ENCODE peak calls at places on chromosomes 16 and 17, in four cellular contexts. One of them, this sample, is unnamed.
A peak's percentile ranks its signal among the peaks of the same experiment; 100 is the strongest.

GRCh38 chr17:29968271-29968670 is 26.8 kb downstream of the EFCAB5 start:
- DNase-seq in gastrocnemius medialis: no peak
- DNase-seq in body of pancreas: no peak
- DNase-seq in transverse colon: no peak
- DNase-seq in this sample: no peak

GRCh38 chr16:1539720-1540555 is 6.5 kb downstream of the TMEM204 start:
- DNase-seq in gastrocnemius medialis: no peak
- DNase-seq in body of pancreas: no peak
- DNase-seq in transverse colon: no peak
- DNase-seq in this sample: no peak

GRCh38 chr16:86984286-86984685 is 332.9 kb downstream of the C16orf95 start:
- DNase-seq in transverse colon: no peak
- DNase-seq in body of pancreas: no peak
- DNase-seq in gastrocnemius medialis: no peak
- DNase-seq in this sample: no peak

GRCh38 chr16:2520784-2521577 is 810 bp downstream of the AMDHD2 start:
- DNase-seq in body of pancreas: no peak
- DNase-seq in transverse colon: peak; percentile 59
- DNase-seq in gastrocnemius medialis: no peak
- DNase-seq in this sample: no peak

GRCh38 chr17:72539981-72540897 is 419.4 kb downstream of the SOX9 start:
- DNase-seq in transverse colon: peak; percentile 79
- DNase-seq in gastrocnemius medialis: peak; percentile 33
- DNase-seq in body of pancreas: peak; percentile 75
- DNase-seq in this sample: peak; percentile 48

GRCh38 chr17:38709104-38709820 is 4.2 kb downstream of the MLLT6 start:
- DNase-seq in gastrocnemius medialis: no peak
- DNase-seq in transverse colon: no peak
- DNase-seq in body of pancreas: no peak
- DNase-seq in this sample: no peak

GRCh38 chr17:79612468-79613194 is 1.8 kb upstream of the RBFOX3 start:
- DNase-seq in gastrocnemius medialis: no peak
- DNase-seq in body of pancreas: peak; percentile 45
- DNase-seq in transverse colon: peak; percentile 58
- DNase-seq in this sample: no peak

GRCh38 chr16:23416816-23417215 is 36.2 kb downstream of the COG7 start:
- DNase-seq in transverse colon: no peak
- DNase-seq in gastrocnemius medialis: no peak
- DNase-seq in body of pancreas: no peak
- DNase-seq in this sample: no peak

GRCh38 chr17:39706383-39706782 is 6.5 kb downstream of the ERBB2 start:
- DNase-seq in transverse colon: no peak
- DNase-seq in body of pancreas: no peak
- DNase-seq in gastrocnemius medialis: no peak
- DNase-seq in this sample: no peak

GRCh38 chr16:27515874-27516353 is 33.8 kb downstream of the GTF3C1 start:
- DNase-seq in gastrocnemius medialis: peak; percentile 49
- DNase-seq in transverse colon: no peak
- DNase-seq in body of pancreas: peak; percentile 21
- DNase-seq in this sample: no peak

GRCh38 chr17:82803185-82803584 is 36.6 kb downstream of the ZNF750 start:
- DNase-seq in transverse colon: no peak
- DNase-seq in gastrocnemius medialis: no peak
- DNase-seq in body of pancreas: no peak
- DNase-seq in this sample: no peak

GRCh38 chr16:11871193-11871592 is 19.9 kb upstream of the RSL1D1 start:
- DNase-seq in transverse colon: no peak
- DNase-seq in body of pancreas: no peak
- DNase-seq in gastrocnemius medialis: no peak
- DNase-seq in this sample: no peak

GRCh38 chr16:27238016-27238587 is 30.5 kb downstream of the NSMCE1 start:
- DNase-seq in body of pancreas: no peak
- DNase-seq in gastrocnemius medialis: no peak
- DNase-seq in transverse colon: peak; percentile 71
- DNase-seq in this sample: no peak

GRCh38 chr16:79767597-79768280 is 167.2 kb upstream of the MAF start:
- DNase-seq in transverse colon: peak; percentile 57
- DNase-seq in gastrocnemius medialis: no peak
- DNase-seq in body of pancreas: peak; percentile 24
- DNase-seq in this sample: peak; percentile 47

GRCh38 chr16:17512636-17513220 is 42.0 kb upstream of the XYLT1 start:
- DNase-seq in transverse colon: no peak
- DNase-seq in body of pancreas: no peak
- DNase-seq in gastrocnemius medialis: no peak
- DNase-seq in this sample: no peak

GRCh38 chr17:55576237-55576998 is 65.2 kb upstream of the SMIM36 start:
- DNase-seq in body of pancreas: peak; percentile 23
- DNase-seq in transverse colon: no peak
- DNase-seq in gastrocnemius medialis: no peak
- DNase-seq in this sample: no peak

GRCh38 chr17:64008346-64008745 is 10.2 kb downstream of the PRR29 start:
- DNase-seq in body of pancreas: no peak
- DNase-seq in transverse colon: no peak
- DNase-seq in gastrocnemius medialis: no peak
- DNase-seq in this sample: no peak

GRCh38 chr17:49705254-49705653 is 2.5 kb downstream of the SLC35B1 start:
- DNase-seq in gastrocnemius medialis: no peak
- DNase-seq in transverse colon: no peak
- DNase-seq in body of pancreas: no peak
- DNase-seq in this sample: no peak

GRCh38 chr16:85554114-85554790 is 58.9 kb upstream of the GSE1 start:
- DNase-seq in transverse colon: peak; percentile 83
- DNase-seq in body of pancreas: peak; percentile 82
- DNase-seq in gastrocnemius medialis: peak; percentile 66
- DNase-seq in this sample: peak; percentile 47

GRCh38 chr17:79019631-79020584 is 4.1 kb upstream of the C1QTNF1 start:
- DNase-seq in gastrocnemius medialis: peak; percentile 68
- DNase-seq in transverse colon: peak; percentile 69
- DNase-seq in body of pancreas: peak; percentile 75
- DNase-seq in this sample: peak; percentile 65

GRCh38 chr16:74487634-74488495 is 66.6 kb upstream of the CLEC18B start:
- DNase-seq in transverse colon: no peak
- DNase-seq in gastrocnemius medialis: no peak
- DNase-seq in body of pancreas: no peak
- DNase-seq in this sample: no peak

GRCh38 chr17:39960406-39961053 is 2.3 kb upstream of the GSDMA start:
- DNase-seq in transverse colon: no peak
- DNase-seq in gastrocnemius medialis: no peak
- DNase-seq in body of pancreas: no peak
- DNase-seq in this sample: no peak

GRCh38 chr17:21375757-21376584 is at the start of gene KCNJ12:
- DNase-seq in body of pancreas: no peak
- DNase-seq in gastrocnemius medialis: peak; percentile 44
- DNase-seq in transverse colon: peak; percentile 34
- DNase-seq in this sample: no peak

GRCh38 chr16:52439171-52439701 is 107.7 kb downstream of the TOX3 start:
- DNase-seq in transverse colon: no peak
- DNase-seq in body of pancreas: no peak
- DNase-seq in gastrocnemius medialis: no peak
- DNase-seq in this sample: no peak

GRCh38 chr17:82126479-82127314 is 28.7 kb upstream of the FASN start:
- DNase-seq in body of pancreas: no peak
- DNase-seq in transverse colon: peak; percentile 21
- DNase-seq in gastrocnemius medialis: no peak
- DNase-seq in this sample: no peak

GRCh38 chr17:2937331-2938003 is 125.9 kb downstream of the OR1D5 start:
- DNase-seq in gastrocnemius medialis: no peak
- DNase-seq in transverse colon: no peak
- DNase-seq in body of pancreas: no peak
- DNase-seq in this sample: no peak

GRCh38 chr16:82983390-82983789 is 356.6 kb downstream of the CDH13 start:
- DNase-seq in gastrocnemius medialis: no peak
- DNase-seq in body of pancreas: no peak
- DNase-seq in transverse colon: no peak
- DNase-seq in this sample: no peak

GRCh38 chr17:48505788-48506187 is 25.0 kb downstream of the HOXB1 start:
- DNase-seq in gastrocnemius medialis: no peak
- DNase-seq in body of pancreas: peak; percentile 38
- DNase-seq in transverse colon: no peak
- DNase-seq in this sample: no peak

GRCh38 chr17:74295625-74296547 is 21.9 kb downstream of the DNAI2 start:
- DNase-seq in body of pancreas: no peak
- DNase-seq in transverse colon: no peak
- DNase-seq in gastrocnemius medialis: no peak
- DNase-seq in this sample: no peak

GRCh38 chr17:21019976-21020575 is 22.7 kb downstream of the USP22 start:
- DNase-seq in body of pancreas: peak; percentile 37
- DNase-seq in transverse colon: peak; percentile 39
- DNase-seq in gastrocnemius medialis: peak; percentile 58
- DNase-seq in this sample: no peak

GRCh38 chr17:20920813-20921199 is 122.0 kb downstream of the USP22 start:
- DNase-seq in body of pancreas: no peak
- DNase-seq in transverse colon: no peak
- DNase-seq in gastrocnemius medialis: no peak
- DNase-seq in this sample: no peak

GRCh38 chr17:60676758-60677307 is 818 bp upstream of the BCAS3 start:
- DNase-seq in gastrocnemius medialis: no peak
- DNase-seq in body of pancreas: no peak
- DNase-seq in transverse colon: no peak
- DNase-seq in this sample: no peak
- TF ChIP-seq POLR2A in gastrocnemius medialis: peak; percentile 25
- TF ChIP-seq POLR2A in body of pancreas: no peak
- TF ChIP-seq POLR2A in transverse colon: peak; percentile 13
- TF ChIP-seq POLR2A in this sample: no peak

GRCh38 chr17:28857848-28858360 is 3.1 kb downstream of the ERAL1 start:
- DNase-seq in body of pancreas: no peak
- DNase-seq in gastrocnemius medialis: no peak
- DNase-seq in transverse colon: no peak
- DNase-seq in this sample: no peak
- TF ChIP-seq POLR2A in body of pancreas: no peak
- TF ChIP-seq POLR2A in gastrocnemius medialis: no peak
- TF ChIP-seq POLR2A in transverse colon: no peak
- TF ChIP-seq POLR2A in this sample: no peak

GRCh38 chr17:27630607-27631408 is at the start of gene LGALS9:
- DNase-seq in body of pancreas: peak; percentile 69
- DNase-seq in transverse colon: peak; percentile 83
- DNase-seq in gastrocnemius medialis: peak; percentile 21
- DNase-seq in this sample: no peak
- TF ChIP-seq POLR2A in body of pancreas: no peak
- TF ChIP-seq POLR2A in transverse colon: peak; percentile 96
- TF ChIP-seq POLR2A in gastrocnemius medialis: no peak
- TF ChIP-seq POLR2A in this sample: peak; percentile 40

GRCh38 chr17:52823155-52823554 is 664.6 kb upstream of the CA10 start:
- DNase-seq in gastrocnemius medialis: no peak
- DNase-seq in body of pancreas: no peak
- DNase-seq in transverse colon: no peak
- DNase-seq in this sample: no peak
- TF ChIP-seq POLR2A in gastrocnemius medialis: no peak
- TF ChIP-seq POLR2A in body of pancreas: no peak
- TF ChIP-seq POLR2A in transverse colon: no peak
- TF ChIP-seq POLR2A in this sample: no peak

DNA sequence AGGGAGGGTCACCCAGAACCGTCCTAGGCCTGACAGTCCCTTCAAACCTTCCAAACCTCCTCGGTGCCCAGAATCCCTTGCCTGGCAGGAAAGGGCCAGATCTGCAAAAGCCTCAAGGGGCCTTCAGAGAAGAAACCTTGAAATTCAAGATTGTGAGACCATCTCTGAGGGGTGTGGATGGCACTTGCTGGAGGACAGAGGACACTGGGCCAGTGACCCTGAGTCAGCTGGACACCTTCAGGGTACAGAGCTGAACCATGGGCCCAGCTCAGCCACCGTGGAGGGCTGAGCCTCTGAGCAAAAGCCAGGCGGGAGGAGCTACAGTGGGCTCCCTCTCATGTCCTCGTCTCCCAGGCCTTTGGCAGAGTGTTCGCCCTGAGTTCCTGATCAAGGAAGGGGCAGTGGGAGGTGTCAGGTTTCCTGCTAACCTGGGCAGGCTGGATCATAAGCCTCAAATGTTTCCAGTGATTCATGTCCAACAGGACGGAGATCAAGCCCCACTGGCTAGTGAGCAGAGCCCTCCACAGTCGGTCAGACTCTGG is 3.0 kb downstream of the PDILT start:
- DNase-seq in body of pancreas: peak; percentile 28
- DNase-seq in transverse colon: no peak
- DNase-seq in gastrocnemius medialis: no peak
- DNase-seq in this sample: no peak
- TF ChIP-seq POLR2A in body of pancreas: no peak
- TF ChIP-seq POLR2A in transverse colon: no peak
- TF ChIP-seq POLR2A in gastrocnemius medialis: no peak
- TF ChIP-seq POLR2A in this sample: no peak

DNA sequence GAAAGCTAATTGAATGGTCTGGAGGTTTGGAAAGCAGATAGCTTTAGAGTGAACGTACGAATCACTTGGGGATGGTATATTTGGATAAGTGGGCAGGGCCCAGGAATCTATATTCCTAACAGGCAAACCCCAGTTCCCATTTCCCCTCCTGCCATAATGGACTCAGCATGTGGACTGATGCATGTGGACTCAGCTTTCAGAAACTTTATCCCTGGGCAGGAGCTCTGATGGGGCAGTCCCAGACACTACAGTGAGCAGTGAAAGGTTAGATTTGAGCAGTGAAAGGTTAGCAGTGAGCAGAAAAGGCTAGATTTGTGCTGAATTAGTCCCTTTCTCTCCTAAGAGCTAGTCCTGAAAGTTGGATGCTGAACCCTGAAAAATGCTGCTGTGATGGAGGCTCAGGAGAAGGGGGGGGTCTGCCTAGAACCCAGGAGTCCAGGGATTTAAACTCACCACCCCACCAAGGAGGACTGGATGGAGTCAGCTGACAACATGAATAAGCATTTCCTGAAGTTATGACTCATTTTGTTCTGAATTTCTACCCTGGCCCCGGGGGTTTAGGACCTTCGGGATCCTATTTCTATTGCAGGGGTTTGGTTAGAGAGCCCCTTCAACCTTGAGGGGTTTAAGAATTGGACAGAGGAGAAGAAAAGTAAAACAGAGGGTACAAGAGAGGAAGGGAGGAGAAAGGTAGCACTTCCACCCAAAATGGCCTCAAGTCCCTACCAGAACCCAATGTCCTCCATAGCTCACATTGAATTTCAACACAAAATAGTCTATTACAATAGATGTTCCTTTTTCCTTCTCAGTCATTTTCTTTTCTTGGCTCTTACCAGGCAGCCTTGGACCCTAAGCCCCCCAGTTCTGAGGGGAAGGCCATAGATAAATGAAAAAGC is 10.3 kb upstream of the FZD2 start:
- DNase-seq in body of pancreas: no peak
- DNase-seq in transverse colon: no peak
- DNase-seq in gastrocnemius medialis: no peak
- DNase-seq in this sample: no peak
- TF ChIP-seq POLR2A in body of pancreas: no peak
- TF ChIP-seq POLR2A in transverse colon: no peak
- TF ChIP-seq POLR2A in gastrocnemius medialis: no peak
- TF ChIP-seq POLR2A in this sample: no peak